ENCODE peak calls at places on chromosomes 1 and 21, in eight cellular contexts. G, K, X, D, S, P, I and C are unnamed samples.

GRCh38 chr1:16236495-16237342 is at the start of gene CPLANE2:
- DNase-seq in G (peak; percentile 96), K (peak; percentile 97), X (peak; percentile 86), D (peak; percentile 98), S (peak; percentile 88), P (peak; percentile 93), I (peak; percentile 98), C (peak; percentile 98)

GRCh38 chr1:89254658-89255287 is 17.9 kb downstream of the GBP5 start:
- DNase-seq in G (no peak), K (no peak), X (no peak), D (no peak), S (no peak), P (no peak), I (no peak), C (no peak)

GRCh38 chr1:75969550-75969949 is 37.3 kb upstream of the ASB17 start:
- DNase-seq in G (no peak), K (no peak), X (no peak), D (no peak), S (no peak), P (no peak), I (no peak), C (no peak)

GRCh38 chr21:29164330-29164942 is 34.0 kb downstream of the MAP3K7CL start:
- DNase-seq in G (peak; percentile 66), K (no peak), X (peak; percentile 13), D (no peak), S (peak; percentile 80), P (no peak), I (no peak), C (no peak)

GRCh38 chr1:172956871-172957270 is 93.9 kb downstream of the TNFSF18 start:
- DNase-seq in G (no peak), K (no peak), X (no peak), D (no peak), S (no peak), P (no peak), I (no peak), C (no peak)

GRCh38 chr1:5915587-5916571 is 76.3 kb downstream of the NPHP4 start:
- DNase-seq in G (peak; percentile 48), K (peak; percentile 7), X (peak; percentile 44), D (no peak), S (no peak), P (no peak), I (peak; percentile 33), C (no peak)

GRCh38 chr1:117178756-117179155 is 32.0 kb downstream of the VTCN1 start:
- DNase-seq in G (no peak), K (no peak), X (no peak), D (no peak), S (no peak), P (no peak), I (no peak), C (no peak)

GRCh38 chr1:212561501-212561931 is 47.0 kb upstream of the ATF3 start:
- DNase-seq in G (no peak), K (no peak), X (no peak), D (no peak), S (peak; percentile 24), P (no peak), I (no peak), C (no peak)

GRCh38 chr1:238252033-238252802 is 361.5 kb upstream of the ZP4 start:
- DNase-seq in G (peak; percentile 39), K (no peak), X (peak; percentile 36), D (no peak), S (peak; percentile 53), P (peak; percentile 63), I (peak; percentile 70), C (peak; percentile 47)

GRCh38 chr21:45552696-45553391 is 10.6 kb upstream of the SLC19A1 start:
- DNase-seq in G (no peak), K (no peak), X (no peak), D (peak; percentile 64), S (no peak), P (no peak), I (peak; percentile 11), C (no peak)

GRCh38 chr1:55217226-55217996 is 2.2 kb upstream of the USP24 start:
- DNase-seq in G (no peak), K (no peak), X (no peak), D (no peak), S (peak; percentile 47), P (no peak), I (no peak), C (no peak)

GRCh38 chr1:192104852-192105251 is 53.4 kb upstream of the RGS18 start:
- DNase-seq in G (no peak), K (no peak), X (no peak), D (no peak), S (no peak), P (no peak), I (no peak), C (no peak)

GRCh38 chr1:156428772-156429288 is 59.8 kb downstream of the RHBG start:
- DNase-seq in G (no peak), K (no peak), X (no peak), D (no peak), S (no peak), P (no peak), I (no peak), C (no peak)

GRCh38 chr1:7284839-7285435 is 486.2 kb upstream of the VAMP3 start:
- DNase-seq in G (no peak), K (no peak), X (no peak), D (no peak), S (no peak), P (no peak), I (no peak), C (no peak)

GRCh38 chr1:30759718-30760281 is 2.2 kb upstream of the LAPTM5 start:
- DNase-seq in G (peak; percentile 87), K (no peak), X (no peak), D (no peak), S (no peak), P (no peak), I (no peak), C (peak; percentile 46)

GRCh38 chr1:54995835-54996234 is 2.9 kb upstream of the BSND start:
- DNase-seq in G (no peak), K (no peak), X (no peak), D (no peak), S (no peak), P (no peak), I (no peak), C (no peak)

GRCh38 chr21:43988506-43989230 is 23.4 kb upstream of the TRAPPC10 start:
- DNase-seq in G (no peak), K (no peak), X (no peak), D (no peak), S (no peak), P (no peak), I (no peak), C (no peak)

GRCh38 chr1:226973371-226973897 is 33.3 kb downstream of the COQ8A start:
- DNase-seq in G (no peak), K (no peak), X (no peak), D (no peak), S (no peak), P (no peak), I (peak; percentile 35), C (peak; percentile 37)

GRCh38 chr1:20423169-20423795 is 62.7 kb downstream of the CAMK2N1 start:
- DNase-seq in G (no peak), K (no peak), X (no peak), D (no peak), S (no peak), P (no peak), I (no peak), C (no peak)

GRCh38 chr1:166032901-166033371 is 133.9 kb downstream of the FAM78B start:
- DNase-seq in G (no peak), K (no peak), X (no peak), D (no peak), S (no peak), P (peak; percentile 16), I (peak; percentile 86), C (no peak)

GRCh38 chr21:28337319-28337718 is 655.4 kb downstream of the LTN1 start:
- DNase-seq in G (peak; percentile 13), K (no peak), X (no peak), D (no peak), S (peak; percentile 59), P (no peak), I (no peak), C (no peak)

GRCh38 chr1:168079761-168080160 is 57.0 kb downstream of the GPR161 start:
- DNase-seq in G (no peak), K (no peak), X (no peak), D (no peak), S (no peak), P (no peak), I (no peak), C (no peak)

GRCh38 chr1:59011663-59012062 is 227.8 kb upstream of the JUN start:
- DNase-seq in G (no peak), K (no peak), X (no peak), D (no peak), S (no peak), P (no peak), I (no peak), C (no peak)

GRCh38 chr21:42557420-42557819 is 43.8 kb downstream of the SLC37A1 start:
- DNase-seq in G (no peak), K (no peak), X (no peak), D (peak; percentile 15), S (no peak), P (no peak), I (no peak), C (no peak)

GRCh38 chr1:1614204-1614953 is 921 bp upstream of the MIB2 start:
- DNase-seq in G (no peak), K (peak; percentile 24), X (peak; percentile 75), D (peak; percentile 81), S (no peak), P (peak; percentile 29), I (peak; percentile 61), C (peak; percentile 58)

GRCh38 chr1:204255225-204255624 is 41.4 kb upstream of the GOLT1A start:
- DNase-seq in G (no peak), K (no peak), X (no peak), D (no peak), S (no peak), P (no peak), I (no peak), C (no peak)

GRCh38 chr1:41347276-41347675 is 14.0 kb upstream of the FOXO6 start:
- DNase-seq in G (no peak), K (no peak), X (no peak), D (no peak), S (no peak), P (no peak), I (no peak), C (no peak)

GRCh38 chr1:238558156-238558555 is 667.4 kb upstream of the ZP4 start:
- DNase-seq in G (no peak), K (no peak), X (no peak), D (no peak), S (no peak), P (no peak), I (no peak), C (no peak)

GRCh38 chr1:116807394-116807793 is 53.2 kb downstream of the CD2 start:
- DNase-seq in G (no peak), K (no peak), X (no peak), D (no peak), S (no peak), P (no peak), I (no peak), C (no peak)

GRCh38 chr1:41359211-41360073 is 1.8 kb upstream of the FOXO6 start:
- DNase-seq in G (no peak), K (no peak), X (no peak), D (peak; percentile 59), S (peak; percentile 49), P (no peak), I (peak; percentile 34), C (no peak)